ENCODE peak calls at places on chromosomes 6 and 20, in five cellular contexts. A is cardiac muscle cell, U is AG04450, F is uterus, Q is BE2C. E is an unnamed sample.

GRCh38 chr20:23200914-23201313 is 114.8 kb upstream of the CD93 start:
- DNase-seq in A (peak; percentile 58), U (no peak), F (no peak), Q (no peak), E (peak; percentile 57)

GRCh38 chr20:36506253-36506652 is 35.1 kb upstream of the MYL9 start:
- DNase-seq in A (peak; percentile 39), U (no peak), F (no peak), Q (no peak), E (no peak)

GRCh38 chr6:162153120-162153519 is 574.4 kb downstream of the PRKN start:
- DNase-seq in A (no peak), U (no peak), F (no peak), Q (no peak), E (no peak)

GRCh38 chr6:73610444-73611275 is 43.1 kb downstream of the SLC17A5 start:
- DNase-seq in A (peak; percentile 43), U (no peak), F (no peak), Q (no peak), E (no peak)

GRCh38 chr6:74557236-74557635 is 648.6 kb downstream of the COL12A1 start:
- DNase-seq in A (no peak), U (no peak), F (no peak), Q (no peak), E (no peak)

GRCh38 chr6:74170118-74170517 is 474.1 kb downstream of the CD109 start:
- DNase-seq in A (no peak), U (peak; percentile 98), F (peak; percentile 24), Q (no peak), E (no peak)

GRCh38 chr20:16272961-16273360 is 300.3 kb downstream of the KIF16B start:
- DNase-seq in A (no peak), U (no peak), F (no peak), Q (no peak), E (no peak)

GRCh38 chr6:125986956-125987617 is 747 bp downstream of the TRMT11 start:
- DNase-seq in A (no peak), U (no peak), F (no peak), Q (no peak), E (no peak)

GRCh38 chr6:152474341-152474740 is 162.8 kb downstream of the SYNE1 start:
- DNase-seq in A (no peak), U (no peak), F (no peak), Q (no peak), E (no peak)

GRCh38 chr6:16723833-16724232 is 37.4 kb downstream of the ATXN1 start:
- DNase-seq in A (peak; percentile 21), U (peak; percentile 87), F (peak; percentile 64), Q (no peak), E (no peak)

GRCh38 chr20:20411382-20411781 is 43.5 kb downstream of the INSM1 start:
- DNase-seq in A (no peak), U (no peak), F (no peak), Q (no peak), E (peak; percentile 85)

GRCh38 chr20:37575884-37576283 is 48.2 kb upstream of the BLCAP start:
- DNase-seq in A (no peak), U (no peak), F (no peak), Q (no peak), E (no peak)

GRCh38 chr20:31641391-31641790 is 3.7 kb downstream of the COX4I2 start:
- DNase-seq in A (no peak), U (no peak), F (no peak), Q (no peak), E (no peak)

GRCh38 chr6:14874975-14875677 is 370.7 kb upstream of the JARID2 start:
- DNase-seq in A (no peak), U (no peak), F (no peak), Q (no peak), E (no peak)

GRCh38 chr20:56171087-56172012 is 77.2 kb upstream of the MC3R start:
- DNase-seq in A (no peak), U (no peak), F (no peak), Q (peak; percentile 47), E (no peak)

GRCh38 chr6:444653-445275 is 53.2 kb downstream of the IRF4 start:
- DNase-seq in A (no peak), U (no peak), F (no peak), Q (no peak), E (no peak)

GRCh38 chr6:154882107-154882506 is 113.0 kb upstream of the TIAM2 start:
- DNase-seq in A (no peak), U (no peak), F (no peak), Q (no peak), E (no peak)

GRCh38 chr6:30763618-30764489 is 19.5 kb upstream of the IER3 start:
- DNase-seq in A (peak; percentile 86), U (no peak), F (no peak), Q (no peak), E (peak; percentile 76)
- TF ChIP-seq CTCF in A (peak; percentile 12), U (peak; percentile 13), F (no peak), Q (no peak), E (peak; percentile 25)

GRCh38 chr6:33962673-33963072 is 158.9 kb upstream of the MLN start:
- DNase-seq in A (no peak), U (no peak), F (no peak), Q (no peak), E (peak; percentile 9)
- H3K27me3 ChIP-seq in A (no peaks in the 10 kb centered on the region), U (peaks cover 18% of the 10 kb centered on the region), F (no peaks in the 10 kb centered on the region), Q (no peaks in the 10 kb centered on the region), E (no peaks in the 10 kb centered on the region)

DNA sequence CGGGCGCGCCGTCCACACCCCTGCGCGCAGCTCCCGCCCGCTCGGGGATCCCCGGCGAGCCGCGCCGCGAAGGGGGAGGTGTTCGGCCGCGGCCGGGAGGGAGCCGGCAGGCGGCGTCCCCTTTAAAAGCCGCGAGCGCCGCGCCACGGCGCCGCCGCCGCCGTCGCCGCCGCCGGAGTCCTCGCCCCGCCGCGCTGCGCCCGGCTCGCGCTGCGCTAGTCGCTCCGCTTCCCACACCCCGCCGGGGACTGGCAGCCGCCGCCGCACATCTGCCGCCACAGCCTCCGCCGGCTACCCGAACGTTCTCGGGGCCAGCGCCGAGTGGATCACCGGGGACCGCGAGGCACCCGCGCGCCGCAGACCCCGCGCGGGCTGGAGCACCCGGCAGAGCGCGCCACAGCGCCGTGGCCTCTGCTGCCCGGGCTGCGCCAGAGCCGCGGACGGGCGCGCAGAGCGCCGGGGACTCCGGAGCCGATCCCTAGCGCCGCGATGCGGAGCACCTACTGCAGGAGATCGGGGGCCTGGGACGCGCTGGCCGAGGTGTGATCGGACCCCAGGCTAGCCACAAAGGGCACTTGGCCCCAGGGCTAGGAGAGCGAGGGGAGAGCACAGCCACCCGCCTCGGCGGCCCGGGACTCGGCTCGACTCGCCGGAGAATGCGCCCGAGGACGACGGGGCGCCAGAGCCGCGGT is at the start of gene BMP2:
- DNase-seq in A (peak; percentile 91), U (no peak), F (no peak), Q (peak; percentile 48), E (peak; percentile 32)
- TF ChIP-seq CTCF in A (no peak), U (no peak), F (peak; percentile 15), Q (no peak), E (no peak)

GRCh38 chr6:42564496-42564890 is 664 bp downstream of the UBR2 start:
- DNase-seq in A (no peak), U (no peak), F (no peak), Q (no peak), E (no peak)
- H3K27me3 ChIP-seq in A (no peaks in the 10 kb centered on the region), U (peaks cover under 1% of the 10 kb centered on the region), F (no peaks in the 10 kb centered on the region), Q (no peaks in the 10 kb centered on the region), E (no peaks in the 10 kb centered on the region)

GRCh38 chr6:63813531-63813930 is 177.9 kb downstream of the PHF3 start:
- DNase-seq in A (no peak), U (no peak), F (no peak), Q (peak; percentile 51), E (no peak)
- TF ChIP-seq CTCF in A (peak; percentile 18), U (peak; percentile 26), F (no peak), Q (peak; percentile 66), E (no peak)

E was measured in WERI-Rb-1.